ENCODE peak calls at places on chromosomes 2 and 18, in six cellular contexts. R is tibial artery; U is MG63; A is CD4-positive, alpha-beta memory T cell; L is A673; F is Panc1. I is an unnamed sample.

GRCh38 chr2:150690261-150690660 is 202.8 kb upstream of the RND3 start:
- DNase-seq in U (no peak), F (no peak), R (no peak), L (no peak), A (no peak), I (no peak)

GRCh38 chr2:53422979-53423378 is 344.6 kb upstream of the CHAC2 start:
- DNase-seq in U (peak; percentile 26), A (no peak), F (no peak), L (peak; percentile 73), R (no peak), I (no peak)

GRCh38 chr2:148642891-148643416 is 1.6 kb upstream of the EPC2 start:
- DNase-seq in L (no peak), U (no peak), F (no peak), R (no peak), A (no peak), I (no peak)

GRCh38 chr2:232336956-232337700 is 41.4 kb upstream of the ALPP start:
- DNase-seq in F (no peak), L (no peak), A (no peak), U (no peak), R (peak; percentile 37), I (no peak)

GRCh38 chr2:225282858-225283693 is 116.4 kb upstream of the NYAP2 start:
- DNase-seq in R (no peak), A (peak; percentile 17), F (peak; percentile 28), U (peak; percentile 64), L (peak; percentile 53), I (peak; percentile 9)

GRCh38 chr2:121446647-121447241 is 83.9 kb upstream of the RNU4ATAC start:
- DNase-seq in L (no peak), F (no peak), A (no peak), U (no peak), R (no peak), I (no peak)

GRCh38 chr18:4510709-4511108 is 55.6 kb upstream of the DLGAP1 start:
- DNase-seq in R (no peak), U (no peak), A (no peak), F (no peak), L (peak; percentile 28), I (no peak)

GRCh38 chr2:174670446-174670845 is 72.8 kb upstream of the WIPF1 start:
- DNase-seq in A (no peak), F (no peak), L (no peak), R (no peak), U (no peak), I (no peak)

GRCh38 chr18:73741946-73742345 is 405.7 kb downstream of the FBXO15 start:
- DNase-seq in L (peak; percentile 10), F (no peak), R (no peak), A (no peak), U (no peak), I (no peak)

GRCh38 chr18:10020176-10020575 is 106.4 kb downstream of the VAPA start:
- DNase-seq in A (no peak), L (peak; percentile 76), F (no peak), R (no peak), U (no peak), I (no peak)

GRCh38 chr18:8478166-8478967 is 130.9 kb upstream of the RAB12 start:
- DNase-seq in R (no peak), L (peak; percentile 70), U (peak; percentile 46), F (peak; percentile 35), A (peak; percentile 16), I (peak; percentile 24)

GRCh38 chr18:37395631-37396030 is 170.0 kb downstream of the CELF4 start:
- DNase-seq in R (no peak), F (no peak), A (no peak), L (no peak), U (no peak), I (no peak)

GRCh38 chr2:10002087-10002486 is 41.3 kb upstream of the KLF11 start:
- DNase-seq in R (no peak), A (no peak), U (no peak), F (no peak), L (no peak), I (no peak)

GRCh38 chr2:238493880-238494572 is 67.3 kb downstream of the ASB1 start:
- DNase-seq in U (no peak), L (no peak), F (no peak), R (no peak), A (peak; percentile 14), I (no peak)

GRCh38 chr2:48567671-48568070 is 37.7 kb downstream of the STON1 start:
- DNase-seq in A (no peak), U (no peak), L (no peak), F (no peak), R (no peak), I (no peak)

GRCh38 chr2:74502147-74502719 is 2.8 kb upstream of the LBX2 start:
- DNase-seq in A (no peak), F (no peak), R (no peak), L (no peak), U (peak; percentile 20), I (no peak)

GRCh38 chr2:150485871-150486538 is 1.5 kb downstream of the RND3 start:
- DNase-seq in R (peak; percentile 94), A (no peak), U (peak; percentile 85), F (no peak), L (peak; percentile 80), I (peak; percentile 8)

GRCh38 chr2:120712180-120712678 is 23.4 kb upstream of the GLI2 start:
- DNase-seq in L (peak; percentile 17), R (no peak), F (no peak), U (no peak), A (no peak), I (no peak)

GRCh38 chr2:49621014-49621413 is 466.7 kb upstream of the FSHR start:
- DNase-seq in U (no peak), R (no peak), L (no peak), F (no peak), A (no peak), I (no peak)

GRCh38 chr2:70994055-70994444 is 623 bp downstream of the TEX261 start:
- DNase-seq in A (no peak), L (no peak), U (peak; percentile 52), F (no peak), R (no peak), I (no peak)

DNA sequence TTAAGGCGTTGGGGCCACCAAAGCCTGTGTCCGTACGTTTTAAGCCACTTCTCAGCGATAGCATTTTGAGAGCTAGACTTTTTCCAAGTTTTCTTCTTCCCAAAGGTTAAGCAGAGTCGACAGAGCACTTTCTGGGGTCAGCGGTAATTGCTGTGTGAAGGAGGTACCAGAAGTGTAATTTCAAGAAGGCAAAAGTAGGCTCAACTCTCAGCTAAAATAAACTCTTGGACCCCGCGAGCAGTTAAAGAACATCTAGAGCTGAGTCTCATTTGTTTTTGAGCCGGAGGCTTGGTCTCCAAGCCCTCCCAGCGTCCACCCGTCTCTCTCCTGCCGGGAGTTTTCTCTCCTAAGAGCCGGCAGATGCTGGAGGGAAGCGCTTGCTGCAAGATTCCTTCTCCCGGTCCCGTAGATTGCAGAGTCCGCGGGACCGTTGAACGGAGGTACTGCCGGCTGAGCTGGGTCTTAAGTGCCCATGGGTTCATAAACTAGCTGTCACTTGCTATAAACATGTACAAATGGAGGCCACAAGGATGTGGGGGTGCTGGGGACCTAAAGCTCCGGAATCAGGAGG is 2.0 kb upstream of the PAX3 start:
- DNase-seq in L (no peak), A (no peak), U (no peak), R (no peak), F (no peak), I (no peak)
- H3K9me3 ChIP-seq in L (no peaks in the 10 kb centered on the region), A (no peaks in the 10 kb centered on the region), U (no peaks in the 10 kb centered on the region), R (no peaks in the 10 kb centered on the region), F (no peaks in the 10 kb centered on the region), I (no peaks in the 10 kb centered on the region)

GRCh38 chr2:176101862-176102261 is 2.3 kb downstream of the HOXD12 start:
- DNase-seq in U (no peak), L (no peak), F (no peak), A (no peak), R (no peak), I (no peak)
- H3K9me3 ChIP-seq in U (no peaks in the 10 kb centered on the region), L (no peaks in the 10 kb centered on the region), F (no peaks in the 10 kb centered on the region), A (no peaks in the 10 kb centered on the region), R (no peaks in the 10 kb centered on the region), I (peaks cover 8% of the 10 kb centered on the region)

GRCh38 chr2:190440113-190440512 is 32.0 kb downstream of the MFSD6 start:
- DNase-seq in L (no peak), U (no peak), R (no peak), F (no peak), A (no peak), I (no peak)
- H3K9me3 ChIP-seq in L (no peaks in the 10 kb centered on the region), U (no peaks in the 10 kb centered on the region), R (no peaks in the 10 kb centered on the region), F (no peaks in the 10 kb centered on the region), A (no peaks in the 10 kb centered on the region), I (no peaks in the 10 kb centered on the region)

GRCh38 chr2:27446057-27446456 is 3.9 kb downstream of the KRTCAP3 start:
- DNase-seq in L (no peak), U (no peak), R (peak; percentile 9), F (no peak), A (no peak), I (no peak)
- H3K9me3 ChIP-seq in L (no peaks in the 10 kb centered on the region), U (no peaks in the 10 kb centered on the region), R (no peaks in the 10 kb centered on the region), F (no peaks in the 10 kb centered on the region), A (no peaks in the 10 kb centered on the region), I (no peaks in the 10 kb centered on the region)

GRCh38 chr2:196137271-196137670 is 34.1 kb downstream of the STK17B start:
- DNase-seq in F (no peak), R (no peak), A (no peak), L (no peak), U (no peak), I (no peak)

GRCh38 chr2:196131384-196131861 is 40.0 kb downstream of the STK17B start:
- DNase-seq in R (no peak), U (peak; percentile 56), A (peak; percentile 64), L (peak; percentile 59), F (peak; percentile 45), I (peak; percentile 57)

GRCh38 chr2:196140213-196140612 is 31.2 kb downstream of the STK17B start:
- DNase-seq in R (no peak), U (no peak), A (no peak), F (no peak), L (no peak), I (no peak)

GRCh38 chr2:196131949-196132925 is 39.1 kb downstream of the STK17B start:
- DNase-seq in U (peak; percentile 23), R (no peak), L (peak; percentile 31), F (no peak), A (peak; percentile 51), I (peak; percentile 43)

DNA sequence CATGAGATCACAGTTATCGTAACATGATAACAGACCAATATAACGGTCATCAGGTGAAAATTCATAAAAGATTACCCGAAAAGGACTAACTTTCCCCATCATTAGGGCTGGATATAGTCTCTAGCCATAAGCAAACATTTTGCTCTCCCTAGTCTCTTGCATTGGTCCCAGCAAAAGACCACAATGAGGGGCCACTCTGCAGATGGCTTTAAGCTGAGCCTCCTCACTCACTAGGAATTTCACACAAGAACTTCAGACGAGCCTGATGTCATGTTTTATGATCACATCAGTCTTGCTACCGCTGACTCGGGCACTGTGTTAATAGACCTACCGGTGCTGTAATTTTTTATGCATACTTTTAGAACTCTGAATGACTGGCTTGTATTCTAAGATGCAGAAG is 35.2 kb downstream of the STK17B start:
- DNase-seq in A (no peak), U (no peak), R (no peak), F (no peak), L (no peak), I (no peak)
- H3K9me3 ChIP-seq in A (no peaks in the 10 kb centered on the region), U (peaks cover 19% of the 10 kb centered on the region), R (peaks cover 19% of the 10 kb centered on the region), F (peaks cover 10% of the 10 kb centered on the region), L (peaks cover 34% of the 10 kb centered on the region), I (peaks cover 3% of the 10 kb centered on the region)

I was measured in T-helper 17 cell.